ENCODE peak calls at places on chromosomes 12 and 14, in nine cellular contexts. W is head of caudate nucleus; R is HTR-8/SVneo; G is activated CD8-positive, alpha-beta memory T cell treated with anti-CD3 and anti-CD28 coated beads for 24 hours; D is Ammon's horn; X is ascending aorta; Q is heart right ventricle; T is RCC 7860; K is caudate nucleus. J is an unnamed sample.

GRCh38 chr12:27970391-27970980 is 2.0 kb downstream of the PTHLH start:
- DNase-seq in W (peak), R (peak), G (peak), D (peak), X (no peak), Q (peak), T (no peak), K (no peak), J (no peak)

GRCh38 chr12:32437095-32437515 is 37.7 kb downstream of the FGD4 start:
- DNase-seq in W (no peak), R (peak), G (no peak), D (no peak), X (no peak), Q (no peak), T (peak), K (no peak), J (peak)

GRCh38 chr14:67650161-67650560 is 24.3 kb downstream of the VTI1B start:
- DNase-seq in W (no peak), R (no peak), G (no peak), D (peak), X (no peak), Q (no peak), T (no peak), K (no peak), J (no peak)

GRCh38 chr12:75641031-75641780 is 129.8 kb upstream of the KRR1 start:
- DNase-seq in W (no peak), R (peak), G (peak), D (no peak), X (no peak), Q (no peak), T (peak), K (no peak), J (peak)

GRCh38 chr14:52950898-52951729 is at the start of gene FERMT2:
- DNase-seq in W (peak), R (peak), G (peak), D (peak), X (peak), Q (peak), T (peak), K (peak), J (peak)

GRCh38 chr12:15819644-15820437 is 30.7 kb upstream of the EPS8 start:
- DNase-seq in W (no peak), R (no peak), G (no peak), D (no peak), X (no peak), Q (no peak), T (no peak), K (no peak), J (no peak)

GRCh38 chr14:53630336-53630735 is 326.3 kb downstream of the BMP4 start:
- DNase-seq in W (no peak), R (no peak), G (no peak), D (no peak), X (no peak), Q (no peak), T (no peak), K (no peak), J (no peak)

GRCh38 chr14:103123634-103124500 is 606 bp downstream of the TNFAIP2 start:
- DNase-seq in W (no peak), R (no peak), G (no peak), D (no peak), X (no peak), Q (peak), T (peak), K (no peak), J (no peak)

GRCh38 chr14:75591331-75591946 is 13.0 kb downstream of the FLVCR2 start:
- DNase-seq in W (no peak), R (no peak), G (no peak), D (no peak), X (no peak), Q (no peak), T (no peak), K (no peak), J (no peak)

GRCh38 chr12:114666746-114667668 is 17.0 kb downstream of the TBX3 start:
- DNase-seq in W (no peak), R (no peak), G (no peak), D (no peak), X (no peak), Q (no peak), T (no peak), K (no peak), J (no peak)

GRCh38 chr14:51157012-51157411 is 62.1 kb upstream of the TRIM9 start:
- DNase-seq in W (no peak), R (peak), G (no peak), D (no peak), X (no peak), Q (no peak), T (peak), K (no peak), J (no peak)

J was measured in kidney epithelial cell.